ENCODE peak calls at places on chromosome 18, in five cellular contexts. U is pancreas, A is right cardiac atrium, Y is upper lobe of right lung, O is adrenal gland. X is an unnamed sample.

GRCh38 chr18:68721681-68722583 is 7.0 kb upstream of the TMX3 start:
- DNase-seq in U (no peak), O (no peak), Y (no peak), A (no peak), X (no peak)

GRCh38 chr18:51639541-51639940 is 442.1 kb upstream of the MEX3C start:
- DNase-seq in A (no peak), Y (no peak), O (no peak), U (no peak), X (no peak)

GRCh38 chr18:13657974-13658373 is 68.4 kb downstream of the FAM210A start:
- DNase-seq in A (no peak), U (no peak), Y (no peak), O (no peak), X (no peak)

GRCh38 chr18:79965119-79965902 is 868 bp downstream of the HSBP1L1 start:
- DNase-seq in O (peak; percentile 78), U (peak; percentile 52), Y (peak; percentile 80), A (peak; percentile 61), X (peak; percentile 54)

GRCh38 chr18:61690418-61691138 is 202.2 kb downstream of the RNF152 start:
- DNase-seq in A (no peak), Y (no peak), U (peak; percentile 27), O (no peak), X (no peak)

GRCh38 chr18:48551100-48551499 is 12.3 kb downstream of the CTIF start:
- DNase-seq in U (no peak), Y (no peak), A (no peak), O (no peak), X (no peak)

GRCh38 chr18:56509656-56510055 is 128.7 kb downstream of the TXNL1 start:
- DNase-seq in O (no peak), U (no peak), A (no peak), Y (no peak), X (peak; percentile 11)

GRCh38 chr18:48826271-48826670 is 124.5 kb downstream of the SMAD7 start:
- DNase-seq in U (peak; percentile 7), A (peak; percentile 24), O (no peak), Y (peak; percentile 22), X (peak; percentile 2)

GRCh38 chr18:49582579-49582978 is 20.7 kb downstream of the LIPG start:
- DNase-seq in Y (no peak), A (no peak), U (no peak), O (no peak), X (no peak)

GRCh38 chr18:4789506-4789905 is 334.4 kb upstream of the DLGAP1 start:
- DNase-seq in Y (no peak), U (no peak), O (no peak), A (no peak), X (no peak)

GRCh38 chr18:29184654-29185053 is 1007.7 kb upstream of the CDH2 start:
- DNase-seq in U (no peak), Y (no peak), A (no peak), O (no peak), X (no peak)

GRCh38 chr18:26902296-26902695 is 36.8 kb upstream of the AQP4 start:
- DNase-seq in U (no peak), O (no peak), A (no peak), Y (no peak), X (no peak)

GRCh38 chr18:23032030-23032582 is 99.0 kb downstream of the RBBP8 start:
- DNase-seq in U (no peak), A (no peak), O (no peak), Y (no peak), X (peak; percentile 78)

GRCh38 chr18:61606759-61607158 is 273.5 kb downstream of the CDH20 start:
- DNase-seq in A (peak; percentile 90), O (peak; percentile 88), Y (peak; percentile 70), U (peak; percentile 19), X (no peak)

GRCh38 chr18:80252136-80252535 is 4.8 kb upstream of the PARD6G start:
- DNase-seq in U (no peak), O (no peak), Y (no peak), A (no peak), X (no peak)

GRCh38 chr18:48053881-48054586 is 123.6 kb upstream of the SMAD2 start:
- DNase-seq in A (no peak), Y (peak; percentile 29), U (no peak), O (no peak), X (no peak)

GRCh38 chr18:54880706-54881105 is 52.4 kb downstream of the RAB27B start:
- DNase-seq in A (no peak), Y (no peak), O (no peak), U (no peak), X (no peak)

GRCh38 chr18:48804856-48805610 is 145.7 kb downstream of the SMAD7 start:
- DNase-seq in O (peak; percentile 7), Y (peak; percentile 42), U (peak; percentile 7), A (no peak), X (no peak)

GRCh38 chr18:3869848-3870247 is 419.9 kb downstream of the TGIF1 start:
- DNase-seq in Y (no peak), U (no peak), A (no peak), O (no peak), X (peak; percentile 25)

GRCh38 chr18:27142891-27143290 is 42.2 kb downstream of the CHST9 start:
- DNase-seq in U (no peak), Y (no peak), O (no peak), A (no peak), X (no peak)

GRCh38 chr18:22335644-22336275 is 82.0 kb downstream of the CTAGE1 start:
- DNase-seq in A (peak; percentile 71), U (no peak), Y (no peak), O (peak; percentile 33), X (no peak)

GRCh38 chr18:65235966-65236634 is 514.7 kb upstream of the CDH7 start:
- DNase-seq in A (peak; percentile 55), Y (no peak), O (peak; percentile 64), U (no peak), X (no peak)

GRCh38 chr18:46324556-46324955 is 220.4 kb downstream of the HAUS1 start:
- DNase-seq in Y (no peak), U (no peak), O (no peak), A (no peak), X (peak; percentile 51)

GRCh38 chr18:48802543-48803428 is 148.0 kb downstream of the SMAD7 start:
- DNase-seq in A (no peak), O (peak; percentile 19), Y (peak; percentile 48), U (peak; percentile 47), X (no peak)

DNA sequence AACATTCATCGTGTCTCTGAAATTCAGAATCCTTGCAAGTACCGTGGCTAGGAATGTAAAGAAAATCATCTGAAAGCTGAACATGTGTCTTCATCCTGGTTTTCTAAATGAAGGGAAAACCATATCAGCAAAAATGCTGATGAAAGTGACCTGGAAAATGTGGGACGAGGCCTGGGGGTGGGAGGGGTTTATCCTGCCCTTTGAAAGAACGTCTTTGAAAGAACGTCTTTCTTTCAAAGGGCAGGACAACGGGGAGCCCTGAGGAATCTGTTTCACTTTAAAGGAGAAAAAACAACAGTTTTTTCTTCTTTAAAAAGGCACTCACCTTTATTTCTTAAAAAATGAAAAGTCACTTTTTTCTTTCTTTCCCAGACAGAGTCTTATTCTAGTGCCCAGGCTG is 185.2 kb downstream of the ALPK2 start:
- DNase-seq in Y (no peak), A (no peak), O (no peak), U (no peak), X (no peak)
- H3K4me1 ChIP-seq in Y (no peaks in the 10 kb centered on the region), A (no peaks in the 10 kb centered on the region), O (no peaks in the 10 kb centered on the region), U (no peaks in the 10 kb centered on the region), X (peaks cover 12% of the 10 kb centered on the region)

DNA sequence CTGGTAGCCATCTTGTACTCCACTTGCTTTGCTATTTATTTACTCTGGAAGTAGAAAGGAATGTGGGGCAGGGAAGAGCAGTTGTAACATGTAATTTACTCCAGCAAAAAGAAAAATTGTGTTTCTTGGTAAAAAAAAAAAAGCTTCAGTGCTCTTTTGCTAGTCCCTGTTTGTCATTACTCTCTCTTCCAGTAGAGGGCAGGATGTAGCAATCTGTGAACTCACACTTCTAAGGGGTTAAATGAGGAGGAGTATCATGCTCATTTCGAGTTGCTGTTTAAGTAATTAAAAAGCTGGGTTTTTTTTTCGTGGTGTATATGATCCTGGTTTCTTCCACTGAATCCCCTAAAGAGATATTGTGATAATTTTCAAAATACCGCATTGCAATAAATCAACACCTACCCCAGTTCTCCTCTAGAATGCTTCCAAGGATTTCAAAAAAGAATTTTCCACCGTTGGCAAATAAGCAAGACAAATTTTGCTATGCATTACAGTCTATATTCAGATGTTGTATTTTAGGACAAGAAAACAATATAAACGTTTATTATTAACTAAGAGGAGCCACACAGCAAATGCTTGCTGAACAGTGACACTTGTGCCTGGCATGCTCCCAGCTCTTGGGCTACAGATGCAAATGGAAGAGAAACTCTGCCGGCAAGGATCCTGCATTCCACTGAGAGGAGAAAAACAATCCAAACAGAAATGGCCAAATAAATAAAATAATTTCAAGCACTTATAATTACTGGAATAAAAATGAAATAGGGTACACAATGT is 261.6 kb downstream of the ASXL3 start:
- DNase-seq in U (no peak), A (no peak), O (no peak), Y (no peak), X (peak; percentile 44)
- H3K4me3 ChIP-seq in U (no peak overlapping the region), A (no peak overlapping the region), O (no peak overlapping the region), Y (no peak overlapping the region), X (no peak overlapping the region)

DNA sequence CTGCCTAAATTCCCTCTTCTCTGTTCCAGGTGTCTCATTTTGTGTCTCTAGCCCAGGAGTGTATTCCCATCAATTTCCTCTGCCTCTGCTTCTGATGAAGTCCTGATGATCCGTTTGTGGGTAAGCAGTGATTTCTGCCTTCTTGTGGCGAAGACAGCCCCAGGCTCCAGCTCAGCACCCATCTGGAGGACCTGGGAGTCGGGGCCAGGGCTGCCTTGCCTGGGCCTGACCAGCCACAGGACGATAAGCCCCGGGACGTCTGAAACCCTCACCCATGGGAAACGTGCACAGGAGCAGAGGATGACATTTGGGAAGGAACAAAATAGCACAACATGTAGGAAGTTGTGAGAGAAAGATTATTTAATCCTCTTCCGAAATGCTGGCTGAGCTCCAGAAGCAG is 206.9 kb downstream of the FBXO15 start:
- DNase-seq in A (no peak), U (no peak), O (no peak), Y (no peak), X (no peak)
- H3K9me3 ChIP-seq in A (no peaks in the 10 kb centered on the region), U (no peaks in the 10 kb centered on the region), O (no peaks in the 10 kb centered on the region), Y (no peaks in the 10 kb centered on the region), X (no peaks in the 10 kb centered on the region)

GRCh38 chr18:37320320-37320719 is 245.3 kb downstream of the CELF4 start:
- DNase-seq in Y (no peak), A (no peak), U (no peak), O (no peak), X (no peak)

GRCh38 chr18:37316468-37316867 is 249.1 kb downstream of the CELF4 start:
- DNase-seq in O (no peak), U (no peak), Y (no peak), A (no peak), X (no peak)

GRCh38 chr18:37315935-37316334 is 249.7 kb downstream of the CELF4 start:
- DNase-seq in O (no peak), U (no peak), A (no peak), Y (no peak), X (no peak)

GRCh38 chr18:37317486-37317885 is 248.1 kb downstream of the CELF4 start:
- DNase-seq in A (no peak), Y (no peak), U (no peak), O (no peak), X (no peak)

DNA sequence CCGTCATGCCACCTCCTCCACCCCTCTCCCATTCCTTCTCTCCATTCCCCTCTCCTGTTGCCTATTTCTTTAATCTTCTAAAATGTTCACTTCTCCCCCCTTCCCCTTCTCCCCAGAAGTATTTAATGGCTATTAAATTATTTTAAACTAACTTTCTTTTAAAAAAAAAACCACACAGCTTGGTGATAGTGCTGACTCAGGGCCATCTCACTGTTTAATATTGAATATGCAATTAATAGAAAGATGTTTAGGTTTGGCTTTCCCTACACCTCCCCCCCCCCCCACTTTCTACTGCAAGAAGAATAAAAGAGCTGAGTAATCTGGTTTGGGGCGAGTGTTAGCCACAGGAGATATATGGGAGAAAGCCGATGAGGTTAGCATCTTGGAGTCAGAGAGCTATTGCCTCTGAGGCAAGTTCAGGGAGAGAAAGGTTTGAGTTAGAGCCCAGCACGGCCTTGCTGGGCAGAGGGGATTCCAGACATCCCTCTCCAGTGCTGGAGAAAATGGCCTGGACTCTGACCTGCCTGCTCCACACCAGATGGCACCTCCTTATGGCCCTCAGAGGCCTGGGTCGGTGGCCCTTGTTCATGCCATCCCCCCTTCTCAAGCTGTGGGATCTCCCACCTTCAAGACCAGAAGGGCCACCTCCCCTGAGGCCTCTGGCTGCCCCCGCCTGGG is 247.1 kb downstream of the CELF4 start:
- DNase-seq in U (no peak), Y (no peak), A (no peak), O (no peak), X (no peak)
- H3K4me1 ChIP-seq in U (no peaks in the 10 kb centered on the region), Y (no peaks in the 10 kb centered on the region), A (no peaks in the 10 kb centered on the region), O (no peaks in the 10 kb centered on the region), X (no peaks in the 10 kb centered on the region)